ENCODE peak calls at places on chromosomes 6 and 20, in eight cellular contexts. One of them, this sample, is unnamed.
A peak's percentile ranks its signal among the peaks of the same experiment; 100 is the strongest.

GRCh38 chr6:7650876-7651275 is 60.9 kb downstream of the SNRNP48 start:
- DNase-seq in stimulated activated CD4-positive, alpha-beta T cell treated with anti-CD3 and anti-CD28 coated beads, Interleukin-12 subunit alpha, Interleukin-12 subunit beta, amount 100 ng/mL, for 48 hours: no peak
- DNase-seq in T1000: no peak
- DNase-seq in mammary epithelial cell: no peak
- DNase-seq in CD4-positive, alpha-beta T cell: no peak
- DNase-seq in ELR: no peak
- DNase-seq in body of pancreas: no peak
- DNase-seq in pancreas: no peak
- DNase-seq in this sample: no peak

GRCh38 chr20:5786930-5787826 is 37.0 kb downstream of the SHLD1 start:
- DNase-seq in stimulated activated CD4-positive, alpha-beta T cell treated with anti-CD3 and anti-CD28 coated beads, Interleukin-12 subunit alpha, Interleukin-12 subunit beta, amount 100 ng/mL, for 48 hours: no peak
- DNase-seq in T1000: no peak
- DNase-seq in mammary epithelial cell: peak; percentile 24
- DNase-seq in CD4-positive, alpha-beta T cell: no peak
- DNase-seq in ELR: no peak
- DNase-seq in body of pancreas: peak; percentile 60
- DNase-seq in pancreas: no peak
- DNase-seq in this sample: no peak

GRCh38 chr6:100378576-100378975 is 86.1 kb downstream of the SIM1 start:
- DNase-seq in stimulated activated CD4-positive, alpha-beta T cell treated with anti-CD3 and anti-CD28 coated beads, Interleukin-12 subunit alpha, Interleukin-12 subunit beta, amount 100 ng/mL, for 48 hours: no peak
- DNase-seq in T1000: no peak
- DNase-seq in mammary epithelial cell: no peak
- DNase-seq in CD4-positive, alpha-beta T cell: no peak
- DNase-seq in ELR: no peak
- DNase-seq in body of pancreas: no peak
- DNase-seq in pancreas: no peak
- DNase-seq in this sample: no peak

GRCh38 chr20:51928931-51929330 is 126.6 kb upstream of the SALL4 start:
- DNase-seq in stimulated activated CD4-positive, alpha-beta T cell treated with anti-CD3 and anti-CD28 coated beads, Interleukin-12 subunit alpha, Interleukin-12 subunit beta, amount 100 ng/mL, for 48 hours: no peak
- DNase-seq in T1000: no peak
- DNase-seq in mammary epithelial cell: no peak
- DNase-seq in CD4-positive, alpha-beta T cell: no peak
- DNase-seq in ELR: peak; percentile 53
- DNase-seq in body of pancreas: no peak
- DNase-seq in pancreas: no peak
- DNase-seq in this sample: no peak

GRCh38 chr6:9862603-9863167 is 552.2 kb downstream of the TFAP2A start:
- DNase-seq in stimulated activated CD4-positive, alpha-beta T cell treated with anti-CD3 and anti-CD28 coated beads, Interleukin-12 subunit alpha, Interleukin-12 subunit beta, amount 100 ng/mL, for 48 hours: no peak
- DNase-seq in T1000: no peak
- DNase-seq in mammary epithelial cell: no peak
- DNase-seq in CD4-positive, alpha-beta T cell: no peak
- DNase-seq in ELR: no peak
- DNase-seq in body of pancreas: no peak
- DNase-seq in pancreas: no peak
- DNase-seq in this sample: no peak

GRCh38 chr20:63072231-63072791 is 65.5 kb upstream of the BHLHE23 start:
- DNase-seq in stimulated activated CD4-positive, alpha-beta T cell treated with anti-CD3 and anti-CD28 coated beads, Interleukin-12 subunit alpha, Interleukin-12 subunit beta, amount 100 ng/mL, for 48 hours: no peak
- DNase-seq in T1000: no peak
- DNase-seq in mammary epithelial cell: no peak
- DNase-seq in CD4-positive, alpha-beta T cell: no peak
- DNase-seq in ELR: no peak
- DNase-seq in body of pancreas: no peak
- DNase-seq in pancreas: peak; percentile 52
- DNase-seq in this sample: no peak

GRCh38 chr20:58109126-58109880 is 119.2 kb downstream of the ANKRD60 start:
- DNase-seq in stimulated activated CD4-positive, alpha-beta T cell treated with anti-CD3 and anti-CD28 coated beads, Interleukin-12 subunit alpha, Interleukin-12 subunit beta, amount 100 ng/mL, for 48 hours: no peak
- DNase-seq in T1000: no peak
- DNase-seq in mammary epithelial cell: peak; percentile 84
- DNase-seq in CD4-positive, alpha-beta T cell: no peak
- DNase-seq in ELR: peak; percentile 89
- DNase-seq in body of pancreas: no peak
- DNase-seq in pancreas: no peak
- DNase-seq in this sample: no peak

GRCh38 chr20:41047975-41048305 is 19.3 kb downstream of the TOP1 start:
- DNase-seq in stimulated activated CD4-positive, alpha-beta T cell treated with anti-CD3 and anti-CD28 coated beads, Interleukin-12 subunit alpha, Interleukin-12 subunit beta, amount 100 ng/mL, for 48 hours: no peak
- DNase-seq in T1000: no peak
- DNase-seq in mammary epithelial cell: peak; percentile 59
- DNase-seq in CD4-positive, alpha-beta T cell: no peak
- DNase-seq in ELR: peak; percentile 64
- DNase-seq in body of pancreas: no peak
- DNase-seq in pancreas: no peak
- DNase-seq in this sample: no peak

GRCh38 chr20:8639112-8639778 is 429.6 kb upstream of the PLCB4 start:
- DNase-seq in stimulated activated CD4-positive, alpha-beta T cell treated with anti-CD3 and anti-CD28 coated beads, Interleukin-12 subunit alpha, Interleukin-12 subunit beta, amount 100 ng/mL, for 48 hours: no peak
- DNase-seq in T1000: no peak
- DNase-seq in mammary epithelial cell: no peak
- DNase-seq in CD4-positive, alpha-beta T cell: no peak
- DNase-seq in ELR: no peak
- DNase-seq in body of pancreas: no peak
- DNase-seq in pancreas: no peak
- DNase-seq in this sample: no peak

GRCh38 chr6:131136021-131136847 is 967 bp downstream of the AKAP7 start:
- DNase-seq in stimulated activated CD4-positive, alpha-beta T cell treated with anti-CD3 and anti-CD28 coated beads, Interleukin-12 subunit alpha, Interleukin-12 subunit beta, amount 100 ng/mL, for 48 hours: no peak
- DNase-seq in T1000: no peak
- DNase-seq in mammary epithelial cell: peak; percentile 22
- DNase-seq in CD4-positive, alpha-beta T cell: no peak
- DNase-seq in ELR: peak; percentile 61
- DNase-seq in body of pancreas: peak; percentile 19
- DNase-seq in pancreas: no peak
- DNase-seq in this sample: peak; percentile 65

GRCh38 chr6:155150967-155151671 is 112.7 kb upstream of the CLDN20 start:
- DNase-seq in stimulated activated CD4-positive, alpha-beta T cell treated with anti-CD3 and anti-CD28 coated beads, Interleukin-12 subunit alpha, Interleukin-12 subunit beta, amount 100 ng/mL, for 48 hours: no peak
- DNase-seq in T1000: no peak
- DNase-seq in mammary epithelial cell: no peak
- DNase-seq in CD4-positive, alpha-beta T cell: no peak
- DNase-seq in ELR: no peak
- DNase-seq in body of pancreas: no peak
- DNase-seq in pancreas: no peak
- DNase-seq in this sample: no peak

GRCh38 chr6:107977283-107977682 is 19.3 kb upstream of the SEC63 start:
- DNase-seq in stimulated activated CD4-positive, alpha-beta T cell treated with anti-CD3 and anti-CD28 coated beads, Interleukin-12 subunit alpha, Interleukin-12 subunit beta, amount 100 ng/mL, for 48 hours: no peak
- DNase-seq in T1000: no peak
- DNase-seq in mammary epithelial cell: peak; percentile 26
- DNase-seq in CD4-positive, alpha-beta T cell: no peak
- DNase-seq in ELR: peak; percentile 58
- DNase-seq in body of pancreas: no peak
- DNase-seq in pancreas: no peak
- DNase-seq in this sample: peak; percentile 60

GRCh38 chr6:141467881-141468280 is 664.8 kb upstream of the GJE1 start:
- DNase-seq in stimulated activated CD4-positive, alpha-beta T cell treated with anti-CD3 and anti-CD28 coated beads, Interleukin-12 subunit alpha, Interleukin-12 subunit beta, amount 100 ng/mL, for 48 hours: no peak
- DNase-seq in T1000: no peak
- DNase-seq in mammary epithelial cell: no peak
- DNase-seq in CD4-positive, alpha-beta T cell: no peak
- DNase-seq in ELR: no peak
- DNase-seq in body of pancreas: no peak
- DNase-seq in pancreas: no peak
- DNase-seq in this sample: no peak

GRCh38 chr6:81864124-81864523 is 111.6 kb upstream of the TENT5A start:
- DNase-seq in stimulated activated CD4-positive, alpha-beta T cell treated with anti-CD3 and anti-CD28 coated beads, Interleukin-12 subunit alpha, Interleukin-12 subunit beta, amount 100 ng/mL, for 48 hours: no peak
- DNase-seq in T1000: no peak
- DNase-seq in mammary epithelial cell: no peak
- DNase-seq in CD4-positive, alpha-beta T cell: no peak
- DNase-seq in ELR: no peak
- DNase-seq in body of pancreas: no peak
- DNase-seq in pancreas: no peak
- DNase-seq in this sample: no peak

GRCh38 chr6:115551510-115551909 is 509.2 kb downstream of the FRK start:
- DNase-seq in stimulated activated CD4-positive, alpha-beta T cell treated with anti-CD3 and anti-CD28 coated beads, Interleukin-12 subunit alpha, Interleukin-12 subunit beta, amount 100 ng/mL, for 48 hours: no peak
- DNase-seq in T1000: no peak
- DNase-seq in mammary epithelial cell: no peak
- DNase-seq in CD4-positive, alpha-beta T cell: no peak
- DNase-seq in ELR: no peak
- DNase-seq in body of pancreas: peak; percentile 22
- DNase-seq in pancreas: no peak
- DNase-seq in this sample: peak; percentile 80

GRCh38 chr20:11048739-11049138 is 374.9 kb upstream of the JAG1 start:
- DNase-seq in stimulated activated CD4-positive, alpha-beta T cell treated with anti-CD3 and anti-CD28 coated beads, Interleukin-12 subunit alpha, Interleukin-12 subunit beta, amount 100 ng/mL, for 48 hours: no peak
- DNase-seq in T1000: no peak
- DNase-seq in mammary epithelial cell: no peak
- DNase-seq in CD4-positive, alpha-beta T cell: no peak
- DNase-seq in ELR: no peak
- DNase-seq in body of pancreas: no peak
- DNase-seq in pancreas: no peak
- DNase-seq in this sample: no peak

GRCh38 chr20:23668477-23668951 is 20.3 kb downstream of the CST4 start:
- DNase-seq in stimulated activated CD4-positive, alpha-beta T cell treated with anti-CD3 and anti-CD28 coated beads, Interleukin-12 subunit alpha, Interleukin-12 subunit beta, amount 100 ng/mL, for 48 hours: peak; percentile 8
- DNase-seq in T1000: no peak
- DNase-seq in mammary epithelial cell: peak; percentile 49
- DNase-seq in CD4-positive, alpha-beta T cell: no peak
- DNase-seq in ELR: peak; percentile 68
- DNase-seq in body of pancreas: peak; percentile 48
- DNase-seq in pancreas: no peak
- DNase-seq in this sample: peak; percentile 14

GRCh38 chr6:11788043-11788442 is 9.4 kb upstream of the ADTRP start:
- DNase-seq in stimulated activated CD4-positive, alpha-beta T cell treated with anti-CD3 and anti-CD28 coated beads, Interleukin-12 subunit alpha, Interleukin-12 subunit beta, amount 100 ng/mL, for 48 hours: no peak
- DNase-seq in T1000: no peak
- DNase-seq in mammary epithelial cell: no peak
- DNase-seq in CD4-positive, alpha-beta T cell: no peak
- DNase-seq in ELR: no peak
- DNase-seq in body of pancreas: no peak
- DNase-seq in pancreas: no peak
- DNase-seq in this sample: no peak

GRCh38 chr20:59686404-59687346 is 82.3 kb downstream of the PHACTR3 start:
- DNase-seq in stimulated activated CD4-positive, alpha-beta T cell treated with anti-CD3 and anti-CD28 coated beads, Interleukin-12 subunit alpha, Interleukin-12 subunit beta, amount 100 ng/mL, for 48 hours: no peak
- DNase-seq in T1000: no peak
- DNase-seq in mammary epithelial cell: no peak
- DNase-seq in CD4-positive, alpha-beta T cell: no peak
- DNase-seq in ELR: no peak
- DNase-seq in body of pancreas: no peak
- DNase-seq in pancreas: no peak
- DNase-seq in this sample: no peak

GRCh38 chr20:46751856-46752255 is 42.4 kb downstream of the SLC2A10 start:
- DNase-seq in stimulated activated CD4-positive, alpha-beta T cell treated with anti-CD3 and anti-CD28 coated beads, Interleukin-12 subunit alpha, Interleukin-12 subunit beta, amount 100 ng/mL, for 48 hours: no peak
- DNase-seq in T1000: peak; percentile 76
- DNase-seq in mammary epithelial cell: no peak
- DNase-seq in CD4-positive, alpha-beta T cell: no peak
- DNase-seq in ELR: peak; percentile 37
- DNase-seq in body of pancreas: no peak
- DNase-seq in pancreas: no peak
- DNase-seq in this sample: no peak

GRCh38 chr6:113719545-113719944 is 137.6 kb upstream of the MARCKS start:
- DNase-seq in stimulated activated CD4-positive, alpha-beta T cell treated with anti-CD3 and anti-CD28 coated beads, Interleukin-12 subunit alpha, Interleukin-12 subunit beta, amount 100 ng/mL, for 48 hours: no peak
- DNase-seq in T1000: no peak
- DNase-seq in mammary epithelial cell: peak; percentile 48
- DNase-seq in CD4-positive, alpha-beta T cell: no peak
- DNase-seq in ELR: peak; percentile 75
- DNase-seq in body of pancreas: no peak
- DNase-seq in pancreas: no peak
- DNase-seq in this sample: no peak

This sample was measured in globus pallidus.